ENCODE peak calls at places on chromosomes 11 and 22, in eight cellular contexts. C, W, L, R, B, V, P and H are unnamed samples.

GRCh38 chr22:50206599-50206998 is 5.8 kb downstream of the SELENOO start:
- DNase-seq in C (no peak), W (no peak), L (no peak), R (no peak), B (no peak), V (peak), P (no peak), H (no peak)

GRCh38 chr11:65785329-65786007 is 1.4 kb upstream of the OVOL1 start:
- DNase-seq in C (no peak), W (no peak), L (no peak), R (no peak), B (no peak), V (no peak), P (no peak), H (no peak)

GRCh38 chr11:75400110-75400865 is 970 bp downstream of the RPS3 start:
- DNase-seq in C (no peak), W (no peak), L (peak), R (no peak), B (no peak), V (no peak), P (no peak), H (no peak)

GRCh38 chr22:50548046-50548912 is 2.6 kb downstream of the KLHDC7B start:
- DNase-seq in C (no peak), W (no peak), L (no peak), R (no peak), B (no peak), V (peak), P (peak), H (no peak)

GRCh38 chr11:116840224-116840745 is 2.9 kb upstream of the APOA1 start:
- DNase-seq in C (no peak), W (no peak), L (no peak), R (no peak), B (no peak), V (peak), P (no peak), H (no peak)

GRCh38 chr11:128271401-128271800 is 316.0 kb downstream of the ETS1 start:
- DNase-seq in C (no peak), W (no peak), L (no peak), R (no peak), B (no peak), V (no peak), P (no peak), H (no peak)

GRCh38 chr11:130371004-130371590 is 56.4 kb upstream of the ZBTB44 start:
- DNase-seq in C (no peak), W (no peak), L (no peak), R (no peak), B (no peak), V (no peak), P (no peak), H (no peak)

GRCh38 chr22:49658902-49659280 is 168.8 kb downstream of the BRD1 start:
- DNase-seq in C (no peak), W (no peak), L (no peak), R (no peak), B (no peak), V (peak), P (no peak), H (no peak)

GRCh38 chr11:46390331-46391171 is 1.0 kb downstream of the CHRM4 start:
- DNase-seq in C (no peak), W (no peak), L (no peak), R (no peak), B (no peak), V (peak), P (no peak), H (no peak)

GRCh38 chr11:44188643-44189042 is 93.2 kb downstream of the EXT2 start:
- DNase-seq in C (no peak), W (no peak), L (no peak), R (no peak), B (no peak), V (no peak), P (no peak), H (no peak)

GRCh38 chr11:67411785-67412152 is 3.7 kb upstream of the CARNS1 start:
- DNase-seq in C (no peak), W (no peak), L (no peak), R (no peak), B (no peak), V (peak), P (no peak), H (no peak)

GRCh38 chr11:3123761-3124733 is 41.1 kb downstream of the OSBPL5 start:
- DNase-seq in C (no peak), W (peak), L (peak), R (peak), B (peak), V (peak), P (no peak), H (no peak)

GRCh38 chr22:42944409-42944808 is 70.5 kb downstream of the PACSIN2 start:
- DNase-seq in C (no peak), W (no peak), L (no peak), R (no peak), B (no peak), V (no peak), P (no peak), H (no peak)

GRCh38 chr11:126127898-126128297 is 65.2 kb upstream of the CDON start:
- DNase-seq in C (no peak), W (no peak), L (no peak), R (no peak), B (no peak), V (peak), P (no peak), H (no peak)

GRCh38 chr11:12537778-12538401 is 136.3 kb upstream of the TEAD1 start:
- DNase-seq in C (no peak), W (no peak), L (no peak), R (no peak), B (no peak), V (no peak), P (no peak), H (no peak)

GRCh38 chr11:27968461-27968860 is 139.5 kb downstream of the KIF18A start:
- DNase-seq in C (no peak), W (no peak), L (peak), R (no peak), B (no peak), V (no peak), P (no peak), H (no peak)

GRCh38 chr11:118996926-118997626 is 862 bp upstream of the CENATAC start:
- DNase-seq in C (peak), W (no peak), L (no peak), R (no peak), B (no peak), V (peak), P (peak), H (no peak)

GRCh38 chr11:33622231-33622630 is 78.4 kb downstream of the C11orf91 start:
- DNase-seq in C (no peak), W (no peak), L (peak), R (no peak), B (no peak), V (no peak), P (no peak), H (no peak)

GRCh38 chr11:132427611-132428010 is 1057.2 kb downstream of the NTM start:
- DNase-seq in C (no peak), W (no peak), L (peak), R (peak), B (no peak), V (no peak), P (no peak), H (no peak)

GRCh38 chr22:42461511-42461910 is 29.3 kb upstream of the NFAM1 start:
- DNase-seq in C (no peak), W (no peak), L (no peak), R (no peak), B (no peak), V (no peak), P (no peak), H (peak)

GRCh38 chr11:2280208-2280607 is 9.8 kb upstream of the ASCL2 start:
- DNase-seq in C (no peak), W (no peak), L (no peak), R (no peak), B (no peak), V (no peak), P (no peak), H (no peak)

GRCh38 chr11:31812392-31813241 is 1.5 kb upstream of the PAX6 start:
- DNase-seq in C (no peak), W (no peak), L (no peak), R (no peak), B (no peak), V (peak), P (no peak), H (no peak)

GRCh38 chr11:133928628-133929059 is 28.1 kb downstream of the IGSF9B start:
- DNase-seq in C (peak), W (no peak), L (peak), R (no peak), B (no peak), V (no peak), P (peak), H (no peak)

GRCh38 chr11:71200172-71200716 is 52.1 kb downstream of the SHANK2 start:
- DNase-seq in C (no peak), W (no peak), L (peak), R (no peak), B (no peak), V (no peak), P (no peak), H (no peak)

GRCh38 chr11:18692941-18693760 is 5.4 kb upstream of the TMEM86A start:
- DNase-seq in C (no peak), W (no peak), L (peak), R (no peak), B (no peak), V (no peak), P (no peak), H (no peak)

GRCh38 chr11:73152861-73153483 is 10.9 kb upstream of the FCHSD2 start:
- DNase-seq in C (no peak), W (no peak), L (no peak), R (no peak), B (no peak), V (peak), P (peak), H (peak)

GRCh38 chr22:20953668-20954500 is 13.2 kb upstream of the AIFM3 start:
- DNase-seq in C (no peak), W (no peak), L (no peak), R (peak), B (no peak), V (no peak), P (no peak), H (no peak)

GRCh38 chr11:28137832-28138231 is 29.6 kb downstream of the METTL15 start:
- DNase-seq in C (no peak), W (no peak), L (no peak), R (no peak), B (no peak), V (no peak), P (no peak), H (no peak)

GRCh38 chr11:34366522-34366921 is 8.7 kb upstream of the ABTB2 start:
- DNase-seq in C (no peak), W (no peak), L (peak), R (no peak), B (no peak), V (no peak), P (no peak), H (no peak)

GRCh38 chr11:123381817-123382554 is 48.1 kb upstream of the GRAMD1B start:
- DNase-seq in C (no peak), W (no peak), L (no peak), R (no peak), B (no peak), V (no peak), P (peak), H (no peak)

GRCh38 chr22:45197606-45198462 is 34.1 kb downstream of the NUP50 start:
- DNase-seq in C (no peak), W (no peak), L (no peak), R (no peak), B (no peak), V (peak), P (no peak), H (no peak)

GRCh38 chr11:74714904-74715303 is 16.3 kb downstream of the CHRDL2 start:
- DNase-seq in C (no peak), W (no peak), L (no peak), R (no peak), B (no peak), V (no peak), P (no peak), H (no peak)

GRCh38 chr11:43397251-43397650 is 38.5 kb downstream of the TTC17 start:
- DNase-seq in C (no peak), W (no peak), L (no peak), R (no peak), B (no peak), V (no peak), P (no peak), H (no peak)

GRCh38 chr11:102267602-102268001 is 49.7 kb upstream of the BIRC3 start:
- DNase-seq in C (no peak), W (peak), L (peak), R (peak), B (no peak), V (no peak), P (no peak), H (no peak)

GRCh38 chr11:134140961-134141490 is 72.2 kb downstream of the JAM3 start:
- DNase-seq in C (no peak), W (no peak), L (no peak), R (no peak), B (no peak), V (no peak), P (no peak), H (no peak)

GRCh38 chr22:35921777-35922176 is 106.8 kb downstream of the RBFOX2 start:
- DNase-seq in C (peak), W (peak), L (peak), R (peak), B (peak), V (no peak), P (peak), H (peak)

GRCh38 chr11:119365071-119365591 is 16.4 kb downstream of the USP2 start:
- DNase-seq in C (no peak), W (no peak), L (no peak), R (no peak), B (no peak), V (peak), P (no peak), H (no peak)